ENCODE peak calls at places on chromosomes 13 and 19, in ten cellular contexts. T is CD8-positive, alpha-beta memory T cell; Y is upper lobe of right lung; B is colonic mucosa; Z is pancreas; E is kidney epithelial cell; L is endodermal cell; P is CD8-positive, alpha-beta T cell; V is Peyer's patch; A is psoas muscle. G is an unnamed sample.

GRCh38 chr19:33795370-33796163 is 1.1 kb upstream of the KCTD15 start:
- DNase-seq in Y (peak; percentile 90), P (no peak), T (no peak), B (peak; percentile 85), V (no peak), L (peak; percentile 95), A (peak; percentile 80), E (no peak), Z (peak; percentile 86), G (no peak)

GRCh38 chr19:37941820-37942515 is 35.0 kb downstream of the SIPA1L3 start:
- DNase-seq in Y (peak; percentile 9), P (no peak), Z (no peak), E (no peak), B (no peak), L (no peak), A (no peak), T (no peak), V (no peak), G (no peak)

GRCh38 chr19:15213715-15214381 is 13.1 kb upstream of the NOTCH3 start:
- DNase-seq in E (no peak), T (no peak), B (no peak), V (no peak), P (no peak), Y (no peak), Z (no peak), A (peak; percentile 75), L (no peak), G (no peak)

GRCh38 chr19:4523306-4524110 is 5.2 kb upstream of the PLIN4 start:
- DNase-seq in V (peak; percentile 25), E (no peak), Y (peak; percentile 83), B (peak; percentile 55), P (no peak), A (peak; percentile 71), L (peak; percentile 88), T (no peak), Z (no peak), G (no peak)

GRCh38 chr13:107866666-107867623 is 348.4 kb downstream of the LIG4 start:
- DNase-seq in Z (no peak), P (no peak), Y (peak; percentile 66), L (peak; percentile 75), V (no peak), T (no peak), B (no peak), E (no peak), A (no peak), G (no peak)

GRCh38 chr19:13920940-13921744 is 15.1 kb downstream of the CC2D1A start:
- DNase-seq in P (no peak), T (no peak), L (peak; percentile 75), A (no peak), V (no peak), B (no peak), Z (no peak), E (no peak), Y (no peak), G (no peak)

GRCh38 chr13:60351816-60352215 is 45.2 kb upstream of the TDRD3 start:
- DNase-seq in E (no peak), V (no peak), T (no peak), A (no peak), P (no peak), Y (no peak), Z (no peak), B (no peak), L (no peak), G (no peak)

GRCh38 chr13:74487091-74487722 is 353.0 kb upstream of the KLF12 start:
- DNase-seq in E (no peak), T (no peak), B (no peak), V (no peak), Y (no peak), A (no peak), L (no peak), P (no peak), Z (no peak), G (no peak)

GRCh38 chr19:42113641-42114348 is 18.5 kb downstream of the POU2F2 start:
- DNase-seq in E (peak; percentile 92), Y (no peak), A (peak; percentile 61), L (peak; percentile 84), P (no peak), Z (no peak), V (peak; percentile 78), B (no peak), T (no peak), G (peak; percentile 60)

GRCh38 chr19:13277104-13277809 is 127.0 kb downstream of the IER2 start:
- DNase-seq in Y (no peak), T (peak; percentile 22), B (peak; percentile 78), P (peak; percentile 26), V (peak; percentile 57), E (peak; percentile 10), A (peak; percentile 28), L (peak; percentile 81), Z (peak; percentile 47), G (peak; percentile 78)

GRCh38 chr19:15631817-15632216 is 8.9 kb upstream of the CYP4F3 start:
- DNase-seq in Z (no peak), L (peak; percentile 83), P (no peak), A (no peak), B (no peak), Y (no peak), T (no peak), E (no peak), V (no peak), G (no peak)

GRCh38 chr19:37999309-38000213 is 92.6 kb downstream of the SIPA1L3 start:
- DNase-seq in Z (no peak), Y (no peak), V (no peak), T (no peak), B (no peak), L (no peak), P (no peak), A (peak; percentile 79), E (peak; percentile 98), G (no peak)

GRCh38 chr13:99974296-99974938 is 2.9 kb upstream of the ZIC5 start:
- DNase-seq in T (no peak), B (no peak), E (no peak), V (peak; percentile 1), P (no peak), Y (no peak), A (no peak), Z (no peak), L (peak; percentile 55), G (no peak)
- H3K27me3 ChIP-seq in T (peaks cover 83% of the 10 kb centered on the region), B (peaks cover 94% of the 10 kb centered on the region), E (peaks cover 74% of the 10 kb centered on the region), V (peaks cover 2% of the 10 kb centered on the region), P (peaks cover 68% of the 10 kb centered on the region), Y (peaks cover 94% of the 10 kb centered on the region), A (peaks cover 97% of the 10 kb centered on the region), Z (peaks cover 22% of the 10 kb centered on the region), L (peaks cover 64% of the 10 kb centered on the region), G (peaks cover 4% of the 10 kb centered on the region)

GRCh38 chr19:10290439-10290875 is 705 bp downstream of the ICAM5 start:
- DNase-seq in A (no peak), V (no peak), P (no peak), T (no peak), B (no peak), E (no peak), Z (no peak), Y (no peak), L (peak; percentile 75), G (no peak)
- H3K27me3 ChIP-seq in A (peaks cover 92% of the 10 kb centered on the region), V (no peaks in the 10 kb centered on the region), P (peaks cover 53% of the 10 kb centered on the region), T (peaks cover 63% of the 10 kb centered on the region), B (peaks cover 77% of the 10 kb centered on the region), E (peaks cover 86% of the 10 kb centered on the region), Z (peaks cover 3% of the 10 kb centered on the region), Y (peaks cover 42% of the 10 kb centered on the region), L (peaks cover 100% of the 10 kb centered on the region), G (no peaks in the 10 kb centered on the region)

DNA sequence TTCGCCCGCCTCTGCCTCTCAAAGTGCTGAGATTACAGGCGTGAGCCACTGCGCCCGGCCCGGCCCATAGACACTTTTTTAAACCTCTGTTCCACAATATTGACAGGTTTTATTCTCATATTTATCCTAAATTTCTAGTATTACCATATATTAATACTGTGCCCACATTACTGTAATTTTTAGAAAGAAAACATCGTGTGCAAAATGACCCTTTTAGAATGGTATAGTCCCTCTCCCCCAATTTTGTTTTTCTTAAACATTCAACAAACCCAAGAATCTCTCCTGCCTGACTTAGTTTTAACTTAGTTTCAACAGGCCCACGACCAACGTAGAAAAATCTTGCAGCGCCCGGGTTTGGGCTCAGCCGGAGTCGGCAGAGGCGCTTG is 9.1 kb downstream of the CDX2 start:
- DNase-seq in Z (no peak), B (no peak), V (no peak), E (no peak), Y (no peak), P (no peak), L (no peak), A (no peak), T (no peak), G (no peak)
- H3K27me3 ChIP-seq in Z (no peaks in the 10 kb centered on the region), B (peaks cover 8% of the 10 kb centered on the region), V (peaks cover 7% of the 10 kb centered on the region), E (peaks cover 65% of the 10 kb centered on the region), Y (peaks cover 95% of the 10 kb centered on the region), P (peaks cover 22% of the 10 kb centered on the region), L (peaks cover 100% of the 10 kb centered on the region), A (peaks cover 87% of the 10 kb centered on the region), T (peaks cover 32% of the 10 kb centered on the region), G (no peaks in the 10 kb centered on the region)

GRCh38 chr13:44578064-44578394 is 1.9 kb upstream of the TSC22D1 start:
- DNase-seq in E (no peak), Z (no peak), L (no peak), T (no peak), V (peak; percentile 25), B (no peak), A (no peak), P (no peak), Y (no peak), G (no peak)

GRCh38 chr13:44575741-44576395 is at the start of gene TSC22D1:
- DNase-seq in V (peak; percentile 56), E (no peak), T (peak; percentile 55), Z (peak; percentile 58), B (peak; percentile 65), P (peak; percentile 41), L (peak; percentile 81), A (peak; percentile 32), Y (peak; percentile 79), G (peak; percentile 61)

GRCh38 chr13:44575035-44575434 is 1.1 kb downstream of the TSC22D1 start:
- DNase-seq in Z (no peak), E (no peak), P (no peak), A (no peak), V (no peak), Y (no peak), L (no peak), B (no peak), T (no peak), G (no peak)

GRCh38 chr13:44576396-44577235 is 486 bp upstream of the TSC22D1 start:
- DNase-seq in L (peak; percentile 67), Z (no peak), B (no peak), P (no peak), A (peak; percentile 35), Y (peak; percentile 72), V (peak; percentile 27), E (no peak), T (peak; percentile 26), G (peak; percentile 52)

DNA sequence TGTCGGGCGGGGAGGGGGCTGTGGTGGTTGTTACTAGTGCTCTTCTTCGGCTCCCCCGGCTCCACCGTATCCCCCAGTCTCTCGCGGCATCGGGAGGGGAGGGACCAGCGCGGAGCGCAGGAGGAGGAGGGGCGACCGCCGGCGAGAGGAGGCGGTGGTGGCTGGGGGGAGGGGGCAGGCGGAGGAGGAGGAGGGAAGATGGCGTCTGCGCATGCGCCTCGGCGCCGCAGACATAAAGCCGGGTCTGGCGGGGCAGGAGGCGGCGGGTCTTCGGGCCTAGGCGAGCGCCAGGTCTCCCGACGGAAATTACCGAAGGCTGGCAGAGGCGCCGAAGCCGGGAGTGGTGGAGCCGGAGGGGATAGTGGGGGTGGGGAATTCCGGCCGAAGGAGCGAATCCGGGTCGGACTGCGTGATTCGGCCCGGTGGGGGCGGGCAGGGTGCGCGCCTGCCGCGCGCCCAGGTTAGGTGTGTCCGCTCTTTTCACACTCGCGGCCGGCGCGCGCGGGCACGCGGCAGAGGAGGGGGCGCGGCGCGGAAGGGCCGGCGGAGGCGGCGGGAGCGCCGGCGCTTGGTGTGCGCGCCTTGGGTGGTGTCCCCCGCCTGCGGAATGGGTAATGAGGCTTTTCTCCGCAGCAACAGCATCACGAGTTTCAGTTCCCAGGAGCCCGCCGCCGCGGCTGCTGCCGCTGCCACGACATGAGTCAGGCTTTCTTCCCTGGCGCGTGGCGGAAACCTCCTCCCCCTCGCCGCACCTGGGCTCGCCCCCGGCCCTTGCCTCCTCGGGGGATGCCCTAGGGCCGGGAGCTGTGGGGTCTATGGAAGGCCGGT is 1.3 kb upstream of the TSC22D1 start:
- DNase-seq in E (peak; percentile 76), A (peak; percentile 97), B (peak; percentile 96), T (peak; percentile 95), L (peak; percentile 99), Y (peak; percentile 99), Z (peak; percentile 97), P (peak; percentile 92), V (peak; percentile 94), G (peak; percentile 94)
- H3K27me3 ChIP-seq in E (no peaks in the 10 kb centered on the region), A (no peaks in the 10 kb centered on the region), B (no peaks in the 10 kb centered on the region), T (no peaks in the 10 kb centered on the region), L (no peaks in the 10 kb centered on the region), Y (no peaks in the 10 kb centered on the region), Z (no peaks in the 10 kb centered on the region), P (no peaks in the 10 kb centered on the region), V (no peaks in the 10 kb centered on the region), G (no peaks in the 10 kb centered on the region)